ENCODE peak calls at places on chromosomes 13 and 19, in five cellular contexts. Q is K562, F is HepG2, Z is GM12878, X is SK-N-SH. S is an unnamed sample.

GRCh38 chr13:77386880-77387606 is 60.1 kb upstream of the MYCBP2 start:
- DNase-seq in Z (no peak), F (no peak), X (no peak), Q (no peak), S (no peak)

GRCh38 chr13:87089391-87089790 is 581.8 kb upstream of the SLITRK5 start:
- DNase-seq in X (no peak), Q (no peak), F (no peak), Z (no peak), S (no peak)

GRCh38 chr19:22616659-22617058 is 17.5 kb upstream of the ZNF492 start:
- DNase-seq in Z (no peak), Q (no peak), F (no peak), X (no peak), S (no peak)

GRCh38 chr19:43720936-43721335 is 5.1 kb downstream of the IRGC start:
- DNase-seq in Q (no peak), F (no peak), X (no peak), Z (no peak), S (no peak)

GRCh38 chr19:46812898-46813569 is 24.6 kb upstream of the SLC1A5 start:
- DNase-seq in F (peak; percentile 26), Z (no peak), X (peak; percentile 67), Q (peak; percentile 40), S (no peak)

GRCh38 chr19:2274937-2275535 is 6.9 kb downstream of the PEAK3 start:
- DNase-seq in F (peak; percentile 73), Z (no peak), Q (peak; percentile 59), X (peak; percentile 89), S (peak; percentile 57)

GRCh38 chr19:18322318-18322758 is 538 bp downstream of the LSM4 start:
- DNase-seq in X (peak; percentile 73), Z (no peak), F (peak; percentile 74), Q (peak; percentile 62), S (no peak)

GRCh38 chr13:45331981-45332830 is 8.8 kb downstream of the TPT1 start:
- DNase-seq in X (no peak), Z (no peak), F (peak; percentile 75), Q (no peak), S (no peak)

GRCh38 chr19:10086032-10086903 is at the start of gene SHFL:
- DNase-seq in F (peak; percentile 40), X (peak; percentile 95), Q (peak; percentile 94), Z (no peak), S (no peak)

GRCh38 chr19:51372649-51373504 is at the start of gene NKG7:
- DNase-seq in F (no peak), Q (peak; percentile 34), X (no peak), Z (peak; percentile 68), S (no peak)

GRCh38 chr13:98721825-98722510 is 30.5 kb downstream of the SLC15A1 start:
- DNase-seq in Q (no peak), X (no peak), F (no peak), Z (no peak), S (no peak)

GRCh38 chr19:17719730-17720486 is 628 bp downstream of the MAP1S start:
- DNase-seq in F (no peak), Q (peak; percentile 66), X (peak; percentile 79), Z (no peak), S (no peak)

GRCh38 chr13:92297971-92298942 is 899.8 kb downstream of the GPC5 start:
- DNase-seq in F (no peak), Q (peak; percentile 21), Z (no peak), X (no peak), S (no peak)

GRCh38 chr19:3098141-3098514 is 4.0 kb downstream of the GNA11 start:
- DNase-seq in Z (no peak), F (no peak), X (no peak), Q (no peak), S (no peak)

GRCh38 chr19:17259118-17259780 is 5.3 kb downstream of the USHBP1 start:
- DNase-seq in X (no peak), Z (no peak), F (no peak), Q (no peak), S (no peak)

GRCh38 chr13:93689333-93689732 is 462.7 kb downstream of the GPC6 start:
- DNase-seq in F (no peak), Z (no peak), X (no peak), Q (no peak), S (no peak)

GRCh38 chr19:607301-608154 is 17.8 kb downstream of the HCN2 start:
- DNase-seq in F (no peak), Z (no peak), Q (no peak), X (no peak), S (no peak)

GRCh38 chr13:98450495-98451167 is 126.3 kb downstream of the STK24 start:
- DNase-seq in F (peak; percentile 19), Q (no peak), X (no peak), Z (no peak), S (no peak)

GRCh38 chr19:40217027-40217810 is 965 bp downstream of the TTC9B start:
- DNase-seq in Z (no peak), F (no peak), X (peak; percentile 81), Q (peak; percentile 63), S (no peak)

GRCh38 chr19:28067882-28068281 is 1145.1 kb downstream of the UQCRFS1 start:
- DNase-seq in Q (no peak), Z (peak; percentile 68), F (no peak), X (no peak), S (no peak)

GRCh38 chr13:100269837-100270236 is 180.9 kb downstream of the PCCA start:
- DNase-seq in X (no peak), F (no peak), Q (no peak), Z (no peak), S (no peak)

GRCh38 chr19:4633140-4633967 is 6.0 kb upstream of the TNFAIP8L1 start:
- DNase-seq in X (peak; percentile 73), Z (peak; percentile 16), F (peak; percentile 67), Q (peak; percentile 82), S (peak; percentile 76)
- TF ChIP-seq FOXM1 in X (no peak), Z (no peak), F (no peak), Q (no peak), S (peak; percentile 30)

GRCh38 chr13:107907065-107907464 is 308.3 kb downstream of the LIG4 start:
- DNase-seq in Z (no peak), Q (no peak), X (no peak), F (no peak), S (no peak)
- TF ChIP-seq FOXM1 in Z (no peak), Q (no peak), X (no peak), F (no peak), S (no peak)

GRCh38 chr19:50050406-50051223 is 24.8 kb downstream of the ZNF473 start:
- DNase-seq in F (no peak), Z (peak; percentile 23), Q (peak; percentile 84), X (peak; percentile 86), S (peak; percentile 87)
- TF ChIP-seq FOXM1 in F (no peak), Z (no peak), Q (no peak), X (no peak), S (no peak)

GRCh38 chr13:101690871-101691270 is 238.4 kb downstream of the ITGBL1 start:
- DNase-seq in F (no peak), X (no peak), Z (no peak), Q (no peak), S (no peak)
- TF ChIP-seq FOXM1 in F (no peak), X (no peak), Z (no peak), Q (no peak), S (no peak)

GRCh38 chr19:49165111-49165750 is 7.6 kb downstream of the TRPM4 start:
- DNase-seq in Z (no peak), X (no peak), Q (no peak), F (no peak), S (no peak)

GRCh38 chr19:49168421-49168820 is 10.8 kb downstream of the TRPM4 start:
- DNase-seq in F (no peak), Z (no peak), X (no peak), Q (peak; percentile 3), S (no peak)

GRCh38 chr19:49165865-49166301 is 8.3 kb downstream of the TRPM4 start:
- DNase-seq in Z (no peak), Q (peak; percentile 18), F (no peak), X (peak; percentile 51), S (no peak)

GRCh38 chr19:49173198-49173597 is 15.6 kb downstream of the TRPM4 start:
- DNase-seq in F (no peak), Z (no peak), Q (no peak), X (no peak), S (no peak)

GRCh38 chr19:49167857-49168409 is 10.3 kb downstream of the TRPM4 start:
- DNase-seq in Q (peak; percentile 5), F (no peak), X (no peak), Z (no peak), S (no peak)
- TF ChIP-seq FOXM1 in Q (no peak), F (no peak), X (no peak), Z (no peak), S (no peak)

DNA sequence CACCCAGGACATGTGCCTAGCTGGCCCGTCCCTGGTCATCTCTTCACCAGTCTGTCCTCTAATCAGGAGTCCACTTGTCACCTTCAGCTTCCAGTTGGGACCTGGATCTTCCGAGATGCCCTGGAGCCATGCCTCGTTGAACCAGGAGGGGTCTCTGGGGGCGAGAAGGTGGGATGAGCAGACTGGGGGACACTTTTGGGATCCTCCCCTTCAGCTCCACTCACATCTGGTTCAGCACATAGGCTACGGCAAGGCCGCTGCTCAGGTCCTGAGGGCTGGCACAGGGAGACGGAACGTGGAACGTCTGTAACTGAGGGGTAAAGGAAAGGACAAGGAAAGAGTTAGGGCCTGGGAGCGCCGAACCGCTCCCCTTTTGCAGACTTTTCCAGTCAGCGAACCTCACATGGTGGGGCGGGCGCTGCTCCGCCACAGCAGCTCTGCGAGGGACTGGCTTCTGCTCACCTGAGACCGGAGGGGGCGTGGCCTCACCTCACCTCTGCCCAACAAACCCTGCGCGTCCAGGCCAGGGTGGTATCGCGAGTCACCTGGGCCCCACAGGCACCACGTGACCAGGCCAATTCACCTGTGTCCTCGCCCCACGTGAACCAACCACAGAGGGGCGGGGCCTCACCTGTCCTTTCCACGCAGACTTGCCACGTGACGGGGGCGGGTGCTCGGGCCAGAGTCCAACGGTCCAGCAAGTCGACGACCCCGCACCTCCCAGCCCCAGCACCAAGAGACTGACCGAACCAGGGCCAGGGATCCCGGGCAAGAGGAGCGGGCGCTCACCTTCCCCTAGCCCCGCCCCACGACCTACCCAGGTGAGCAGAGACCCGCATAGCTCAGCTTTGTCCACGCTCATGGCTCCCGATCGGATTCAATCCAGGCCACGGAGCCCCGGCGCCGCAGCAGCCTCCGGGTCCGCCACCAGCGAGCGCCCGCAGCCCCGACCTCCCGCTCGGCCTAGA is at the start of gene HOOK2:
- DNase-seq in F (no peak), Q (peak; percentile 70), Z (no peak), X (no peak), S (no peak)
- TF ChIP-seq FOXM1 in F (no peak), Q (no peak), Z (no peak), X (no peak), S (no peak)

DNA sequence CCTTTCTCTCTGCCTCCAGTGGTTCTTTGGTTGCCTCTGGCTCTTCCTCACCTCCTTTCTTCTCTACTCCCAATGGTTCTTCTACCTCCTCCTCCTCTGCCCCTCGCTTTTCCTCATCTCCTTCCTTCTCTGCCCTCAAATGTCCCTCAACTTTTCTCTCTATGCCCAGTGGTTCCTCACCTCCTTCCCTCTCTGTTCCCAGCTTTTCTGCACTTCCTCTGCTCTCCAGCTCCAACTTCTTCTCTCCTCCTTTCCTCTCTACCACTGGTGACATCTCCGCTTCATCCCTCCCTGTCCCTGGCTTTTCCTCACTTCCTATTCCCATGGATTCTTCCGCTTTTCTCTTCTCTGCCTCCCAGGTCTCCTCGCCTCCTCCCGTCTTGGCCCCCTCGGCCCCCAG is 7.8 kb downstream of the PALM3 start:
- DNase-seq in X (no peak), Z (no peak), F (no peak), Q (no peak), S (no peak)
- TF ChIP-seq FOXM1 in X (no peak), Z (no peak), F (no peak), Q (no peak), S (no peak)

GRCh38 chr13:110261166-110262081 is 45.5 kb downstream of the COL4A1 start:
- DNase-seq in X (no peak), Q (no peak), Z (no peak), F (no peak), S (no peak)
- TF ChIP-seq FOXM1 in X (no peak), Q (no peak), Z (no peak), F (no peak), S (no peak)

S was measured in HEK293T.